ENCODE peak calls at places on chromosomes 2 and 18, in eight cellular contexts. V is cardiac fibroblast, C is NCI-H345, P is NCI-H748 treated with DMSO at 0.1 percent for 48 hours, K is AG09319, D is prostate gland, B is nephron progenitor cell, A is ascending aorta. Y is an unnamed sample.

GRCh38 chr2:167052825-167053224 is 164.5 kb downstream of the XIRP2 start:
- DNase-seq in V (peak; percentile 13), C (no peak), P (no peak), K (no peak), D (no peak), B (no peak), A (no peak), Y (no peak)

GRCh38 chr2:80302465-80303005 is 2.0 kb downstream of the LRRTM1 start:
- DNase-seq in V (no peak), C (no peak), P (no peak), K (no peak), D (no peak), B (peak; percentile 8), A (no peak), Y (no peak)

GRCh38 chr2:71498261-71498701 is 44.9 kb downstream of the DYSF start:
- DNase-seq in V (peak; percentile 80), C (no peak), P (no peak), K (no peak), D (no peak), B (no peak), A (no peak), Y (no peak)

GRCh38 chr18:61413388-61413787 is 80.2 kb downstream of the CDH20 start:
- DNase-seq in V (no peak), C (no peak), P (no peak), K (no peak), D (no peak), B (no peak), A (no peak), Y (no peak)

GRCh38 chr18:36217348-36217747 is 30.1 kb downstream of the MOCOS start:
- DNase-seq in V (no peak), C (no peak), P (no peak), K (no peak), D (no peak), B (no peak), A (no peak), Y (no peak)

GRCh38 chr18:47531759-47532158 is 280.3 kb upstream of the SKOR2 start:
- DNase-seq in V (no peak), C (no peak), P (no peak), K (no peak), D (no peak), B (peak; percentile 32), A (no peak), Y (no peak)

GRCh38 chr2:70947556-70948184 is 12.0 kb downstream of the ATP6V1B1 start:
- DNase-seq in V (peak; percentile 45), C (no peak), P (no peak), K (no peak), D (no peak), B (no peak), A (peak; percentile 54), Y (no peak)

GRCh38 chr2:224945134-224945533 is 97.1 kb downstream of the DOCK10 start:
- DNase-seq in V (peak; percentile 20), C (no peak), P (no peak), K (no peak), D (no peak), B (no peak), A (no peak), Y (no peak)

GRCh38 chr2:28627722-28628480 is 123.7 kb upstream of the PPP1CB start:
- DNase-seq in V (peak; percentile 79), C (no peak), P (no peak), K (no peak), D (no peak), B (no peak), A (no peak), Y (no peak)

GRCh38 chr18:77000527-77000926 is 132.1 kb downstream of the MBP start:
- DNase-seq in V (peak; percentile 60), C (peak; percentile 51), P (no peak), K (no peak), D (peak; percentile 30), B (peak; percentile 68), A (no peak), Y (peak; percentile 30)

GRCh38 chr2:120819720-120820210 is 84.1 kb downstream of the GLI2 start:
- DNase-seq in V (no peak), C (no peak), P (no peak), K (no peak), D (no peak), B (no peak), A (no peak), Y (no peak)

Y was measured in NCI-H1105 treated with DMSO at 0.1 percent for 48 hours.